ENCODE peak calls at places on chromosomes 5 and 9, in ten cellular contexts. Z is GM23248; T is frontal cortex; R is kidney tubule cell; Y is NCI-H146; V is AG09309; A is GM06990; P is PC-9; J is KBM-7; K is stimulated activated CD4-positive, alpha-beta T cell treated with anti-CD3 and anti-CD28 coated beads, Interleukin-1b, Interleukin-23, amount 100 ng/mL, for 24 hours. M is an unnamed sample.

GRCh38 chr5:89991592-89991991 is 418.0 kb downstream of the CETN3 start:
- DNase-seq in K (no peak), Y (no peak), T (no peak), R (no peak), V (no peak), Z (no peak), P (no peak), A (no peak), J (no peak), M (no peak)

GRCh38 chr5:134551891-134552290 is 26.4 kb downstream of the JADE2 start:
- DNase-seq in K (no peak), P (peak; percentile 52), T (no peak), Z (peak; percentile 47), Y (no peak), A (no peak), J (no peak), R (peak; percentile 48), V (no peak), M (no peak)

GRCh38 chr5:125409496-125410351 is 663.3 kb upstream of the ZNF608 start:
- DNase-seq in J (no peak), P (no peak), T (no peak), R (peak; percentile 67), K (no peak), Y (peak; percentile 53), A (no peak), V (no peak), Z (peak; percentile 6), M (no peak)

GRCh38 chr5:119370521-119370920 is 14.7 kb downstream of the TNFAIP8 start:
- DNase-seq in P (no peak), A (no peak), V (no peak), R (no peak), J (no peak), Y (no peak), Z (peak; percentile 26), T (no peak), K (no peak), M (no peak)

GRCh38 chr9:122197882-122198281 is 30.9 kb downstream of the LHX6 start:
- DNase-seq in Y (no peak), Z (no peak), P (no peak), J (no peak), R (no peak), K (no peak), V (no peak), T (no peak), A (no peak), M (no peak)

GRCh38 chr9:126478216-126478981 is 135.3 kb upstream of the LMX1B start:
- DNase-seq in Z (no peak), J (no peak), R (no peak), Y (no peak), A (no peak), V (no peak), K (no peak), P (no peak), T (no peak), M (no peak)

GRCh38 chr9:93267091-93267541 is 83.2 kb downstream of the WNK2 start:
- DNase-seq in T (peak; percentile 7), P (no peak), Z (no peak), Y (no peak), R (no peak), A (no peak), V (no peak), J (no peak), K (no peak), M (no peak)

GRCh38 chr9:111297061-111297824 is 32.8 kb downstream of the OR2K2 start:
- DNase-seq in V (no peak), T (no peak), P (no peak), A (no peak), Y (no peak), J (no peak), R (no peak), Z (no peak), K (no peak), M (no peak)

GRCh38 chr9:89273528-89274279 is 37.3 kb upstream of the CKS2 start:
- DNase-seq in K (no peak), P (no peak), J (no peak), A (no peak), V (no peak), Z (no peak), T (no peak), R (no peak), Y (no peak), M (no peak)

GRCh38 chr5:110377411-110378392 is 348.8 kb downstream of the TMEM232 start:
- DNase-seq in R (peak; percentile 94), Y (no peak), V (no peak), K (no peak), P (no peak), A (no peak), T (no peak), J (no peak), Z (peak; percentile 90), M (no peak)

GRCh38 chr9:108950168-108950567 is 16.0 kb downstream of the ABITRAM start:
- DNase-seq in V (no peak), J (no peak), K (no peak), A (no peak), T (no peak), R (no peak), Z (no peak), Y (no peak), P (no peak), M (no peak)

GRCh38 chr9:105413486-105414068 is 34.3 kb upstream of the FSD1L start:
- DNase-seq in V (no peak), P (peak; percentile 36), Z (peak; percentile 49), J (peak; percentile 8), Y (peak; percentile 0), T (no peak), R (peak; percentile 43), A (no peak), K (no peak), M (no peak)

M was measured in neural crest cell.